ENCODE peak calls at places on chromosomes 16 and 17, in eight cellular contexts. Z, U, D, Q, W, H, O and J are unnamed samples.

GRCh38 chr17:5097101-5097834 is 14.4 kb downstream of the ZNF232 start:
- DNase-seq in W (peak; percentile 17), D (no peak), H (peak; percentile 14), Z (no peak), Q (peak; percentile 5), U (peak; percentile 66), O (no peak), J (peak; percentile 63)

GRCh38 chr16:66457888-66458287 is 30.8 kb downstream of the BEAN1 start:
- DNase-seq in D (no peak), Q (no peak), H (no peak), U (no peak), Z (no peak), O (no peak), W (no peak), J (no peak)

GRCh38 chr16:54407596-54407995 is 121.0 kb upstream of the IRX3 start:
- DNase-seq in H (no peak), Z (no peak), D (no peak), W (no peak), U (no peak), O (no peak), Q (no peak), J (no peak)

GRCh38 chr17:52148288-52148968 is 10.1 kb downstream of the CA10 start:
- DNase-seq in Q (no peak), O (no peak), U (no peak), Z (no peak), D (no peak), W (no peak), H (no peak), J (no peak)

GRCh38 chr17:40598928-40599627 is 33.8 kb upstream of the CCR7 start:
- DNase-seq in W (no peak), H (peak; percentile 70), U (no peak), Q (no peak), O (no peak), Z (peak; percentile 30), D (no peak), J (no peak)

GRCh38 chr16:89402962-89403361 is 87.4 kb downstream of the ANKRD11 start:
- DNase-seq in O (no peak), U (no peak), W (no peak), H (no peak), Q (no peak), Z (no peak), D (no peak), J (no peak)

GRCh38 chr17:28029033-28029432 is 13.4 kb upstream of the NLK start:
- DNase-seq in U (no peak), D (no peak), W (no peak), Z (no peak), H (no peak), Q (no peak), O (no peak), J (no peak)

GRCh38 chr16:1435921-1436697 is 5.2 kb downstream of the PERCC1 start:
- DNase-seq in Z (no peak), U (no peak), Q (no peak), D (no peak), W (no peak), O (no peak), H (no peak), J (no peak)

GRCh38 chr16:71600822-71601221 is 23.9 kb upstream of the TAT start:
- DNase-seq in O (no peak), U (no peak), H (no peak), D (no peak), W (no peak), Q (no peak), Z (peak; percentile 57), J (no peak)

GRCh38 chr17:27481327-27481726 is 25.1 kb downstream of the KSR1 start:
- DNase-seq in Z (no peak), H (peak; percentile 17), D (no peak), W (no peak), U (no peak), Q (no peak), O (no peak), J (peak; percentile 24)

GRCh38 chr16:64751906-64752305 is 370.0 kb downstream of the CDH11 start:
- DNase-seq in O (no peak), H (no peak), W (no peak), D (no peak), U (no peak), Z (no peak), Q (no peak), J (no peak)

GRCh38 chr17:7987112-7987893 is 15.1 kb upstream of the GUCY2D start:
- DNase-seq in O (no peak), Q (no peak), Z (no peak), W (no peak), D (no peak), U (no peak), H (no peak), J (no peak)

GRCh38 chr16:79069634-79070033 is 530.9 kb downstream of the MAF start:
- DNase-seq in U (no peak), Q (no peak), D (no peak), O (no peak), W (no peak), H (no peak), Z (no peak), J (no peak)

GRCh38 chr17:44432254-44433157 is 43.1 kb upstream of the ITGA2B start:
- DNase-seq in U (no peak), O (no peak), Z (no peak), H (no peak), D (no peak), W (no peak), Q (no peak), J (no peak)

GRCh38 chr17:74916851-74917199 is 6.2 kb downstream of the USH1G start:
- DNase-seq in O (no peak), H (no peak), U (no peak), D (no peak), Q (no peak), W (no peak), Z (no peak), J (no peak)

GRCh38 chr17:71547904-71548303 is 572.9 kb upstream of the SOX9 start:
- DNase-seq in W (no peak), H (no peak), Q (no peak), U (no peak), Z (no peak), D (no peak), O (no peak), J (no peak)

GRCh38 chr17:75980188-75981018 is 1.4 kb downstream of the TEN1 start:
- DNase-seq in O (no peak), D (no peak), Z (no peak), Q (no peak), U (no peak), H (no peak), W (no peak), J (no peak)

GRCh38 chr17:9693755-9694154 is 48.4 kb downstream of the USP43 start:
- DNase-seq in U (no peak), Q (no peak), W (no peak), H (no peak), D (no peak), O (no peak), Z (no peak), J (no peak)

GRCh38 chr16:89946515-89946914 is 2.0 kb upstream of the DEF8 start:
- DNase-seq in Z (no peak), Q (no peak), D (no peak), H (no peak), O (no peak), U (no peak), W (no peak), J (no peak)

GRCh38 chr17:78527345-78527744 is 49.9 kb downstream of the DNAH17 start:
- DNase-seq in D (no peak), U (no peak), Z (no peak), W (no peak), H (no peak), Q (no peak), O (no peak), J (no peak)

GRCh38 chr17:73744411-73744810 is 100.2 kb upstream of the SDK2 start:
- DNase-seq in W (no peak), Z (no peak), U (no peak), Q (no peak), O (no peak), H (no peak), D (no peak), J (no peak)

GRCh38 chr16:49632798-49633189 is 223.1 kb downstream of the ZNF423 start:
- DNase-seq in O (no peak), D (no peak), U (no peak), H (no peak), Q (no peak), Z (no peak), W (no peak), J (no peak)

GRCh38 chr17:44111777-44112176 is 11.7 kb downstream of the HDAC5 start:
- DNase-seq in D (no peak), W (no peak), U (no peak), Q (no peak), H (no peak), O (no peak), Z (no peak), J (no peak)